ENCODE peak calls at places on chromosomes 6 and 20, in four cellular contexts. Z, H, U and S are unnamed samples.

GRCh38 chr6:21668794-21669193 is 75.2 kb downstream of the SOX4 start:
- DNase-seq in Z (no peak), H (no peak), U (no peak), S (no peak)

GRCh38 chr6:103522045-103522444 is 1337.7 kb downstream of the HACE1 start:
- DNase-seq in Z (no peak), H (no peak), U (no peak), S (no peak)

GRCh38 chr6:5205877-5206840 is 54.6 kb downstream of the LYRM4 start:
- DNase-seq in Z (peak; percentile 42), H (no peak), U (peak; percentile 49), S (no peak)

GRCh38 chr6:34979218-34979617 is 90.2 kb downstream of the ANKS1A start:
- DNase-seq in Z (no peak), H (no peak), U (no peak), S (no peak)

GRCh38 chr6:159992366-159992765 is 23.5 kb downstream of the IGF2R start:
- DNase-seq in Z (no peak), H (no peak), U (no peak), S (no peak)

GRCh38 chr6:47780510-47781356 is 1.1 kb upstream of the OPN5 start:
- DNase-seq in Z (peak; percentile 54), H (no peak), U (no peak), S (no peak)

GRCh38 chr6:36136034-36136433 is 5.7 kb downstream of the MAPK13 start:
- DNase-seq in Z (no peak), H (no peak), U (no peak), S (no peak)

GRCh38 chr6:83307849-83308248 is 114.7 kb downstream of the RWDD2A start:
- DNase-seq in Z (no peak), H (no peak), U (no peak), S (no peak)

GRCh38 chr6:108841377-108841855 is 6.8 kb upstream of the ARMC2 start:
- DNase-seq in Z (no peak), H (no peak), U (no peak), S (peak; percentile 74)

GRCh38 chr6:11632795-11633511 is 95.4 kb downstream of the TMEM170B start:
- DNase-seq in Z (peak; percentile 87), H (no peak), U (no peak), S (no peak)

GRCh38 chr20:45117581-45117980 is 2.6 kb upstream of the WFDC5 start:
- DNase-seq in Z (no peak), H (no peak), U (no peak), S (no peak)

GRCh38 chr6:130381459-130382380 is 15.9 kb downstream of the TMEM200A start:
- DNase-seq in Z (no peak), H (no peak), U (no peak), S (no peak)

GRCh38 chr6:15955484-15955883 is 173.4 kb upstream of the MYLIP start:
- DNase-seq in Z (no peak), H (no peak), U (no peak), S (no peak)

GRCh38 chr6:106051241-106051640 is 34.9 kb upstream of the PRDM1 start:
- DNase-seq in Z (no peak), H (no peak), U (no peak), S (no peak)

GRCh38 chr20:24836900-24837299 is 112.2 kb upstream of the CST7 start:
- DNase-seq in Z (no peak), H (no peak), U (no peak), S (no peak)

GRCh38 chr6:6332873-6333272 is 12.4 kb upstream of the F13A1 start:
- DNase-seq in Z (no peak), H (no peak), U (no peak), S (no peak)

GRCh38 chr20:38300433-38300832 is 3.5 kb upstream of the BPI start:
- DNase-seq in Z (no peak), H (no peak), U (no peak), S (no peak)

GRCh38 chr6:17892097-17892686 is 95.2 kb downstream of the KIF13A start:
- DNase-seq in Z (no peak), H (no peak), U (no peak), S (no peak)

GRCh38 chr6:108807928-108808327 is 40.3 kb upstream of the ARMC2 start:
- DNase-seq in Z (no peak), H (no peak), U (no peak), S (no peak)

GRCh38 chr6:152636675-152637421 is at the start of gene SYNE1:
- DNase-seq in Z (peak; percentile 14), H (no peak), U (no peak), S (peak; percentile 95)

GRCh38 chr6:157456524-157456829 is 75.5 kb downstream of the ZDHHC14 start:
- DNase-seq in Z (no peak), H (no peak), U (no peak), S (no peak)

GRCh38 chr6:158499601-158500000 is 60.3 kb upstream of the TMEM181 start:
- DNase-seq in Z (no peak), H (no peak), U (no peak), S (no peak)
- H3K36me3 ChIP-seq in Z (peaks cover 14% of the 10 kb centered on the region), H (peaks cover 7% of the 10 kb centered on the region), U (peaks cover 87% of the 10 kb centered on the region), S (no peaks in the 10 kb centered on the region)

DNA sequence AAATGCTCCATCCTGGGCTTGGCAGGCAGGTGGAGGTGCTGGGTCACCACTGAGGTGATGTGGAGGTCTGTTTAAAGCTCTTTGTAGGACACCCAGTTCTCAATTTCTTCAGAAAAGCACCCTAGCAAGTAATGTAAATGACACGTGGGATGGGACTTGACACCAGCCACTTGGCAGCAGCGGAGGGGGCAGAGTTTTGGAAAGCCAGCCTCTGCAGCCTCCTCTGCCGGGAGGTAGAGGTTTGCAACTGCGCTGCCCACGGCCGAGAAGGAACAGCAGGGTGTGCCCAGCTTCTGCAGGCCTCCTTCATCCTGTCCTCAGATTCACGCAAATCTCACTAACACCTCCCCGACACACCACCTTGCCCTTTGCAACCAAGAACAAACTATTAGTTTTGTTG is 77.3 kb downstream of the RAMACL start:
- DNase-seq in Z (no peak), H (no peak), U (no peak), S (no peak)
- H3K36me3 ChIP-seq in Z (peaks cover 5% of the 10 kb centered on the region), H (no peaks in the 10 kb centered on the region), U (peaks cover 66% of the 10 kb centered on the region), S (no peaks in the 10 kb centered on the region)

DNA sequence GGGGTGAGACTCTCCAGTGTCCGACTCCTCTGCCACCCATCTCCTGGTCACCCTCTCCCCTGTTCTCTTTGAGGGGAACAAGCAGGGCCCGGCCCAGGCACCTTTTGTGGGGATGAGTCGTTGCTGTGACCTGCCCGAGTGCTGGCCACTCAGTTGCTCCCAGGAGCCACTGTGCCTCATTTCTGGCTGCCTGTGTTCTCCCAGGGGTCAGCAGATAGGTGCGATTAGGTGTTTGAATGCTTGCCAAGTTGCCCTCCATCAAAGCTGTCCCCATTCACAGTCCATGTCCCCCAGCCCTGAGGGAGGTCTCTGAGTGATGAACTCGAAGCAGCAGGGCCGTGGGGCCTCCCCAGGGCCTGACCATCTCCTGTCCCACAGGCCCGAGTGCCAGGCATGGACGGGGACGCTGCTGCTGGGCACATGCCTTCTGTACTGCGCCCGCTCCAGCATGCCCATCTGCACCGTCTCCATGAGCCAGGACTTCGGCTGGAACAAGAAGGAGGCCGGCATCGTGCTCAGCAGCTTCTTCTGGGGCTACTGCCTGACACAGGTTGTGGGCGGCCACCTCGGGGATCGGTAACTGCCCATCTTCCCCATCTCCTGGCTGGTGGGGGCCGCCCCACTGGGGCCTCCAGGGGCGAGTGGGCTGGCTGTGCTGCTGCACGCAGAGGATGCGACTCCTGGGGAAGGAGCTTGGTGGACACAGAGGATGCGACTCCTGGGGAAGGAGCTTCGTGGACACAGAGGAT is 4.1 kb downstream of the SLC17A9 start:
- DNase-seq in Z (no peak), H (no peak), U (no peak), S (peak; percentile 68)
- H3K36me3 ChIP-seq in Z (no peaks in the 10 kb centered on the region), H (no peaks in the 10 kb centered on the region), U (peaks cover 10% of the 10 kb centered on the region), S (no peaks in the 10 kb centered on the region)

GRCh38 chr6:89063881-89064280 is 16.7 kb upstream of the PNRC1 start:
- DNase-seq in Z (no peak), H (no peak), U (no peak), S (no peak)
- H3K36me3 ChIP-seq in Z (no peaks in the 10 kb centered on the region), H (no peaks in the 10 kb centered on the region), U (no peaks in the 10 kb centered on the region), S (no peaks in the 10 kb centered on the region)

DNA sequence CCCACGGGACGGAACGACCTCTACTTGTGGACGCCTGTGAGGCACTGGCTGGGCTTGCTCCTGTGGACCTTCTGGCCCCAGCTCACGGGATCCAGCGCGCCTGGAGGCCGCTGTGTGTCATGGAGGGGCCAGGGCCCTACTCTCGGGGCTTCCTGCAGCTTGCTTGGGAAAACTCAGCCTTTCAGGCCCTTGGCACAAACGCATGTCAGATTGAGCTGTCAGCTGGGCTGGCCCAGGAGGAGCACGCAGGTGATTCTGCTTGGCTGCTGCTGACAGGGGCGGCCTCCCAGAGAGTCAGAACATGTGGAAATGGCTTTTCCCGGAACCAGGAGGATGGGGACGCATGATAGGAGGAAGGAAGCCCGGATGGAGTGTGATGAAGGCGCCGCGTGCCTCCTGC is 39.7 kb downstream of the TMEM181 start:
- DNase-seq in Z (no peak), H (no peak), U (no peak), S (no peak)
- H3K36me3 ChIP-seq in Z (peaks cover 5% of the 10 kb centered on the region), H (no peaks in the 10 kb centered on the region), U (peaks cover 74% of the 10 kb centered on the region), S (no peaks in the 10 kb centered on the region)

GRCh38 chr6:52381249-52381648 is 19.3 kb downstream of the PAQR8 start:
- DNase-seq in Z (no peak), H (no peak), U (no peak), S (no peak)
- H3K36me3 ChIP-seq in Z (no peaks in the 10 kb centered on the region), H (no peaks in the 10 kb centered on the region), U (no peaks in the 10 kb centered on the region), S (no peaks in the 10 kb centered on the region)

DNA sequence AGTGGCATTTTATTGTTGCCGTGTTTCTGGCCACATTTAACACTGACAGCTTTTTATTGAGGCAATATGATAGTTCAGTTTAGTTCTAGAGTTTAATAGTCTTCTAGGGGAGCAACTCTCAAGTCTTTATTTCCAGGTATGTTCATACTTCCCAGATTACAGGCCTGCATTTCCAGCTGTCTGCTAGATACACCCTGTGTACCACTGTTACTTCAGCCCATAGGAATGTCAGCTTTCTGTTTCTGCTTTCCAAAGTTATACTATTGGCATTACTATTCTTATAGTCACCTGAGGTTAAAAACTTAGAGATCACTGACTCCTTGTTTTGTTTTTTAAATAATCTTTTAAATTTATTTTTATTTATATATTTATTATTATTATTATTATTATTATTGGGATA is 7.6 kb downstream of the ZNF451 start:
- DNase-seq in Z (peak; percentile 60), H (no peak), U (no peak), S (no peak)
- H3K36me3 ChIP-seq in Z (peaks cover 46% of the 10 kb centered on the region), H (peaks cover 14% of the 10 kb centered on the region), U (peaks cover 53% of the 10 kb centered on the region), S (peaks cover 56% of the 10 kb centered on the region)